ENCODE peak calls at places on chromosome 7, in four cellular contexts. I is GM23248; Z is CD8-positive, alpha-beta T cell; P is thoracic aorta. O is an unnamed sample.

GRCh38 chr7:141558544-141559183 is 7.5 kb downstream of the AGK start:
- DNase-seq in Z (no peak), P (no peak), I (peak), O (peak)

GRCh38 chr7:94177441-94177840 is 173.3 kb upstream of the BET1 start:
- DNase-seq in Z (no peak), I (no peak), P (no peak), O (no peak)

GRCh38 chr7:1488016-1488415 is 16.2 kb downstream of the INTS1 start:
- DNase-seq in I (no peak), P (no peak), Z (no peak), O (no peak)

GRCh38 chr7:13055732-13056369 is 368.4 kb downstream of the ARL4A start:
- DNase-seq in Z (no peak), P (no peak), I (no peak), O (no peak)

GRCh38 chr7:122412441-122412840 is 107.9 kb upstream of the FEZF1 start:
- DNase-seq in I (no peak), Z (no peak), P (no peak), O (peak)

GRCh38 chr7:78090616-78091015 is 292.0 kb downstream of the PHTF2 start:
- DNase-seq in Z (no peak), P (no peak), I (peak), O (no peak)

GRCh38 chr7:27244488-27245123 is 2.0 kb downstream of the EVX1 start:
- DNase-seq in Z (no peak), I (no peak), P (no peak), O (no peak)

GRCh38 chr7:33143996-33144718 is 14.8 kb downstream of the BBS9 start:
- DNase-seq in P (no peak), Z (no peak), I (peak), O (no peak)

GRCh38 chr7:64990936-64991335 is at the start of gene ZNF117:
- DNase-seq in I (no peak), P (no peak), Z (no peak), O (no peak)

GRCh38 chr7:69067397-69067796 is 530.9 kb upstream of the AUTS2 start:
- DNase-seq in P (no peak), I (peak), Z (no peak), O (no peak)

GRCh38 chr7:151432658-151433521 is 7.1 kb downstream of the CRYGN start:
- DNase-seq in I (no peak), Z (peak), P (no peak), O (no peak)

GRCh38 chr7:39749177-39749576 is 125.8 kb downstream of the RALA start:
- DNase-seq in I (peak), Z (no peak), P (no peak), O (peak)

GRCh38 chr7:36219429-36219828 is 66.4 kb downstream of the EEPD1 start:
- DNase-seq in I (no peak), Z (no peak), P (no peak), O (no peak)

GRCh38 chr7:55019691-55020480 is 1.1 kb downstream of the EGFR start:
- DNase-seq in P (no peak), I (peak), Z (no peak), O (no peak)

GRCh38 chr7:64574481-64575159 is 11.7 kb upstream of the ZNF680 start:
- DNase-seq in Z (no peak), I (peak), P (peak), O (peak)

GRCh38 chr7:47267346-47267745 is 314.6 kb downstream of the TNS3 start:
- DNase-seq in P (no peak), Z (no peak), I (no peak), O (no peak)

GRCh38 chr7:116395125-116395791 is 104.3 kb upstream of the CAV2 start:
- DNase-seq in I (peak), Z (no peak), P (no peak), O (peak)

GRCh38 chr7:118626739-118627138 is 402.2 kb downstream of the ANKRD7 start:
- DNase-seq in I (no peak), P (no peak), Z (no peak), O (no peak)

GRCh38 chr7:28409716-28410627 is 2.3 kb upstream of the CREB5 start:
- DNase-seq in P (no peak), Z (no peak), I (peak), O (peak)

GRCh38 chr7:79741684-79742083 is 288.2 kb upstream of the MAGI2 start:
- DNase-seq in I (peak), Z (no peak), P (no peak), O (no peak)

GRCh38 chr7:381211-382117 is 91.5 kb downstream of the FOXL3 start:
- DNase-seq in Z (peak), I (no peak), P (no peak), O (no peak)

GRCh38 chr7:2523941-2524807 is 4.6 kb downstream of the LFNG start:
- DNase-seq in P (no peak), Z (no peak), I (peak), O (no peak)

GRCh38 chr7:86947956-86948355 is 111.5 kb downstream of the ELAPOR2 start:
- DNase-seq in Z (no peak), P (no peak), I (no peak), O (no peak)

GRCh38 chr7:107879400-107880035 is 11.5 kb upstream of the DLD start:
- DNase-seq in Z (no peak), I (peak), P (no peak), O (peak)

GRCh38 chr7:97671571-97671970 is 60.3 kb upstream of the TAC1 start:
- DNase-seq in Z (no peak), P (no peak), I (no peak), O (no peak)

GRCh38 chr7:84372712-84373111 is 178.1 kb upstream of the SEMA3A start:
- DNase-seq in Z (no peak), I (peak), P (no peak), O (peak)

GRCh38 chr7:86965727-86966120 is 93.7 kb downstream of the ELAPOR2 start:
- DNase-seq in Z (no peak), P (no peak), I (no peak), O (no peak)

GRCh38 chr7:15921576-15921975 is 235.1 kb upstream of the MEOX2 start:
- DNase-seq in Z (no peak), P (no peak), I (peak), O (peak)

GRCh38 chr7:3206771-3207191 is 94.3 kb upstream of the SDK1 start:
- DNase-seq in P (no peak), I (no peak), Z (peak), O (no peak)

GRCh38 chr7:78279035-78279434 is 480.5 kb downstream of the PHTF2 start:
- DNase-seq in Z (no peak), I (peak), P (no peak), O (peak)

GRCh38 chr7:55194522-55194921 is 170.6 kb upstream of the LANCL2 start:
- DNase-seq in I (no peak), P (no peak), Z (peak), O (no peak)

GRCh38 chr7:3215624-3216585 is 85.1 kb upstream of the SDK1 start:
- DNase-seq in P (no peak), Z (peak), I (no peak), O (no peak)

GRCh38 chr7:144835166-144835611 is 664 bp downstream of the TPK1 start:
- DNase-seq in Z (peak), I (peak), P (no peak), O (peak)

GRCh38 chr7:39605087-39605486 is 18.3 kb upstream of the RALA start:
- DNase-seq in P (no peak), Z (no peak), I (peak), O (no peak)

GRCh38 chr7:151758994-151759540 is 117.8 kb downstream of the PRKAG2 start:
- DNase-seq in Z (no peak), I (no peak), P (no peak), O (no peak)

GRCh38 chr7:147305827-147306226 is 1189.2 kb downstream of the CNTNAP2 start:
- DNase-seq in Z (no peak), I (no peak), P (no peak), O (no peak)

GRCh38 chr7:48528689-48529088 is 357.4 kb downstream of the ABCA13 start:
- DNase-seq in I (no peak), Z (no peak), P (no peak), O (no peak)

GRCh38 chr7:30920021-30920583 is 8.4 kb downstream of the AQP1 start:
- DNase-seq in Z (no peak), P (no peak), I (peak), O (no peak)
- H3K27ac ChIP-seq in Z (no peak), P (peak), I (no peak), O (no peak)

GRCh38 chr7:70681847-70682350 is 450.0 kb upstream of the GALNT17 start:
- DNase-seq in I (no peak), P (no peak), Z (no peak), O (no peak)
- H3K4me3 ChIP-seq in I (no peak), P (no peak), Z (peak), O (no peak)

GRCh38 chr7:111308691-111309090 is 217.8 kb downstream of the LRRN3 start:
- DNase-seq in P (no peak), Z (no peak), I (no peak), O (no peak)

DNA sequence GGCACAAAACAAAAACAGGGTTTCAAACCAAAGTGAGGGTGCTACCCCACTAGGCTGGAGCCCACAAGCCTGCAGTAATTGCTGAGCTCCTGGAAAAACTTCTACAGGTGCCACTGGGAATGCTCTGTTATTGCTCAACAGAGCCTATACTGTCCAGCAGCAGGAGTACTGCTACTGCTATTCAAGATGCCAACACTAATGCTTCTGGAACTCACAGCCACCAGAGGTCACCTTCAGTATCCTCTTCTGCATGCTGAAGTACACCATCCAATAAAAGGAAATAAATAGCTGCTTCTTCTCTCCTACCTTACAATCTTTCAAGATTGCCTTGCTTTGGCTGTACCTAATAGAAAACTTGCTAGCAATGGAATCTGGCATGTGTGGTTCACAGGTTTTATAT is 222.0 kb downstream of the LRRN3 start:
- DNase-seq in P (no peak), I (peak), Z (no peak), O (peak)
- H3K27ac ChIP-seq in P (no peak), I (no peak), Z (no peak), O (no peak)

GRCh38 chr7:37726022-37726421 is 42.5 kb downstream of the GPR141 start:
- DNase-seq in Z (no peak), I (no peak), P (no peak), O (no peak)

GRCh38 chr7:37729160-37729559 is 45.6 kb downstream of the GPR141 start:
- DNase-seq in Z (no peak), P (no peak), I (no peak), O (no peak)

GRCh38 chr7:37719077-37719476 is 35.5 kb downstream of the GPR141 start:
- DNase-seq in P (no peak), I (no peak), Z (no peak), O (no peak)

GRCh38 chr7:37728747-37729146 is 45.2 kb downstream of the GPR141 start:
- DNase-seq in I (no peak), P (no peak), Z (no peak), O (no peak)

GRCh38 chr7:37724732-37725131 is 41.2 kb downstream of the GPR141 start:
- DNase-seq in I (no peak), Z (no peak), P (no peak), O (no peak)
- H3K4me3 ChIP-seq in I (no peak), Z (no peak), P (no peak), O (no peak)

GRCh38 chr7:143380646-143381426 is at the start of gene ZYX:
- DNase-seq in Z (peak), I (peak), P (peak), O (peak)

GRCh38 chr7:143382791-143383641 is 1.9 kb downstream of the ZYX start:
- DNase-seq in P (no peak), I (no peak), Z (no peak), O (no peak)

GRCh38 chr7:143380264-143380645 is 890 bp upstream of the ZYX start:
- DNase-seq in I (peak), P (peak), Z (peak), O (peak)

GRCh38 chr7:143382126-143382790 is 1.1 kb downstream of the ZYX start:
- DNase-seq in I (peak), Z (no peak), P (no peak), O (no peak)

GRCh38 chr7:143381427-143382125 is 431 bp downstream of the ZYX start:
- DNase-seq in P (no peak), Z (no peak), I (peak), O (peak)
- H3K27ac ChIP-seq in P (peak), Z (peak), I (peak), O (peak)

O was measured in brain microvascular endothelial cell.